ENCODE peak calls at places on chromosomes 13 and 19, in seven cellular contexts. W is left ventricle myocardium inferior, R is aorta, P is A549, S is osteoblast, B is HCT116, N is hepatocyte. D is an unnamed sample. For H3K4me1, the result is how much of the 10 kb centered on the place peaks cover.

GRCh38 chr19:4597278-4597974 is 37.9 kb upstream of the SEMA6B start:
- DNase-seq in W (no peak), R (no peak), P (no peak), S (peak), B (no peak), N (no peak), D (peak)

GRCh38 chr19:7924651-7925170 is 1.2 kb downstream of the CTXN1 start:
- DNase-seq in W (no peak), R (peak), P (no peak), S (peak), B (no peak), N (no peak), D (no peak)

GRCh38 chr13:24495151-24495729 is 17.3 kb downstream of the PARP4 start:
- DNase-seq in W (no peak), R (no peak), P (no peak), S (no peak), B (no peak), N (no peak), D (no peak)

GRCh38 chr13:49436890-49437289 is 7.0 kb downstream of the CAB39L start:
- DNase-seq in W (peak), R (peak), P (peak), S (peak), B (no peak), N (peak), D (no peak)

GRCh38 chr19:294341-294818 is 3.2 kb upstream of the PLPP2 start:
- DNase-seq in W (no peak), R (no peak), P (no peak), S (peak), B (no peak), N (no peak), D (no peak)

GRCh38 chr19:39919976-39920375 is 14.5 kb downstream of the FCGBP start:
- DNase-seq in W (no peak), R (no peak), P (no peak), S (peak), B (no peak), N (no peak), D (no peak)

GRCh38 chr19:16234552-16235445 is 37.1 kb downstream of the AP1M1 start:
- DNase-seq in W (no peak), R (no peak), P (no peak), S (peak), B (no peak), N (no peak), D (no peak)

GRCh38 chr19:45527731-45528130 is 20.5 kb downstream of the VASP start:
- DNase-seq in W (no peak), R (no peak), P (no peak), S (peak), B (no peak), N (no peak), D (no peak)

GRCh38 chr19:4206818-4207484 is 22.4 kb upstream of the EBI3 start:
- DNase-seq in W (no peak), R (no peak), P (peak), S (peak), B (peak), N (no peak), D (no peak)

GRCh38 chr19:13920940-13921744 is 15.1 kb downstream of the CC2D1A start:
- DNase-seq in W (no peak), R (no peak), P (peak), S (peak), B (peak), N (no peak), D (no peak)

GRCh38 chr13:113410472-113411201 is 42.7 kb downstream of the ADPRHL1 start:
- DNase-seq in W (no peak), R (peak), P (peak), S (peak), B (peak), N (no peak), D (no peak)

GRCh38 chr13:25927363-25927762 is 124.5 kb downstream of the SHISA2 start:
- DNase-seq in W (no peak), R (no peak), P (no peak), S (no peak), B (no peak), N (no peak), D (no peak)

GRCh38 chr13:25929816-25930215 is 122.0 kb downstream of the SHISA2 start:
- DNase-seq in W (no peak), R (no peak), P (no peak), S (no peak), B (no peak), N (no peak), D (no peak)

GRCh38 chr13:25930655-25931054 is 121.2 kb downstream of the SHISA2 start:
- DNase-seq in W (no peak), R (no peak), P (no peak), S (no peak), B (no peak), N (no peak), D (no peak)

GRCh38 chr13:25927966-25928365 is 123.8 kb downstream of the SHISA2 start:
- DNase-seq in W (no peak), R (no peak), P (no peak), S (no peak), B (no peak), N (no peak), D (no peak)

DNA sequence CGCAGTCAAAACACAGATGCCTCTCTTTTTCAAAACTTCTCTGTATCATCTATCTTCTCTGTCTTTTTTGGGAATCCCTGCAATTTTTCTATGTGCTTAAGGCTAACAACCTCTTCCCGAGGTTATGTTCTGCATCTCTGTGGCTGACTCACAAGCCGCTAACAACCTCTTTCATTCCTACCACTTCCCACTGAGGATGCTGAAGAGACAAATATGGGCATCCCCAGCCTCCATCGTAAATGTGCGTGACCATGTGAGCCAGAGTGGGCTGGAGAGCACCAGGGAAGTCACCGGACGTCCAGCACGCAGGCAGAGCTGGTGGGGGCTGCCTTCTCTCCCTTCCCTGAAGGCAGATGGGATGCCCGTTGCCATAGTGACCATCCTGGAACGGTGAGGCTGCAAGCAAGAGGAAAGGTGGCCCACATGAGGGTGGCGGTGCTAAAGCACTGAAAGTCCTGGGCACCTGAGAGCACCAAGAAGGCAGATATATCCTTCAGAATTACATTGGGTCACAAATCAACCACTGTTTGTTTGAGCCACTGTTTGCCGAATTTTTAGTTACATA is 122.8 kb downstream of the SHISA2 start:
- DNase-seq in W (no peak), R (no peak), P (no peak), S (no peak), B (no peak), N (no peak), D (no peak)
- H3K4me1 ChIP-seq in W (under half), R (under half), P (under half), S (under half), B (under half), N (under half), D (under half)

DNA sequence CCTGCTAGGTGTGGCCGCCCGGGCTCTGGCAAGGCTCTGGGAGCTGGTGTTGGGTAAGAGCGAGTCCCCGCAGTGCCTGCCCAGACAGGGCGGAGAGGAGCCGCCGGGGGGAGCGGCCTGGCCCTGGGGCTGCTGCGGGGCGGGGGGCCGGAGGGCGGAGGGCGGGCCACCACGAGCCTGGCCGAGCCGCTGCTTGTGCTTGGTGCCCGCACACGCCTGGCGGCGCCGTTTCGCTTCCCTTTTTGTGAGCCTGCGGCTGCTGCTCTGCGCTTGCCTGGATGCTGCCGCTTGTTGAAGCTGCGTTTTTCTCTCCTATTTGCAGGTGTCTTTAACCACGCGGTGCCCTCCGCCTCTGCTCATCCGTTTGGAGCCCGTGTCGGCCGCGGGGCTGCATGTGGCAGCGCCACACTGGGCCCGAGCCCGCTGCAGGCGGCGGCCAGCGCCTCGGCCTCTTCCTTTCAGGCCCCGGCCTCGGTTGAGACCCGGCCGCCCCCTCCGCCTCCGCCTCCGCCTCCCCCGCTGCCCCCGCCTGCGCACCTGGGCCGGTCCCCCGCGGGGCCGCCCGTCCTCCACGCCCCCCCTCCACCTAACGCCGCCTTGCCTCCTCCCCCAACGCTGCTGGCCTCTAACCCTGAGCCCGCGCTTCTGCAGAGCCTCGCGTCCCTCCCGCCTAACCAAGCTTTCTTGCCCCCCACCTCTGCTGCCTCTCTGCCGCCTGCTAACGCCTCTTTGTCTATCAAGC is 8.5 kb downstream of the PLEKHJ1 start:
- DNase-seq in W (no peak), R (no peak), P (no peak), S (peak), B (no peak), N (no peak), D (no peak)
- H3K27ac ChIP-seq in W (no peak), R (no peak), P (no peak), S (no peak), B (no peak), N (no peak), D (no peak)

GRCh38 chr13:60165391-60166099 is 1.8 kb upstream of the DIAPH3 start:
- DNase-seq in W (no peak), R (no peak), P (no peak), S (peak), B (no peak), N (no peak), D (no peak)
- H3K4me3 ChIP-seq in W (peak), R (peak), P (no peak), S (peak), B (no peak), N (no peak), D (no peak)

DNA sequence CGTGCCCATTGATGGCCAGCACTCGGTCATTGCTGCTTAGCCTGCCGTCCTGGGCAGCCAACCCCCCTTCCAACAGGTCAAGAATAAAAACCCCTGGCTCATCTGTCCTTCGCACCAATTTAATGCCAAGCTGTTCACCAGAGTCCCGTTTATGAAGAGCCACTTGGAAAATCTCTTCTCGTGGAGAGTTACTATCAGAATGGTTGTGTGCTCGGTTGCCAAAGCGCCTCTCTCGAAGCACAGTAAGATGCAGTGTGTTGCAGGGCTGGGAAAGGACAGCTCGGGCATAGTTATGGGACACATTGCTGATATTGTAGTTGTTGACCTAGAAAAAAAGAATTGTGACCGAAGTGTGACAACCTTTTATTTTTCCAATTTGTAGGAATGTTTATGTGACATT is 57.9 kb downstream of the LNX2 start:
- DNase-seq in W (peak), R (no peak), P (no peak), S (no peak), B (no peak), N (no peak), D (no peak)
- H3K4me1 ChIP-seq in W (under half), R (under half), P (under half), S (under half), B (under half), N (under half), D (under half)

GRCh38 chr13:110413311-110414040 is 106.4 kb downstream of the COL4A2 start:
- DNase-seq in W (no peak), R (no peak), P (no peak), S (no peak), B (no peak), N (no peak), D (no peak)
- H3K27ac ChIP-seq in W (peak), R (peak), P (peak), S (peak), B (no peak), N (peak), D (no peak)

D was measured in CD4-positive, CD25-positive, alpha-beta regulatory T cell.